ENCODE peak calls at places on chromosomes 1 and 21, in eight cellular contexts. One of them, this sample, is unnamed.

GRCh38 chr1:212671342-212672031 is 28.2 kb downstream of the BATF3 start:
- DNase-seq in left ventricle myocardium inferior: peak; percentile 32
- DNase-seq in brain microvascular endothelial cell: peak; percentile 39
- DNase-seq in psoas muscle: no peak
- DNase-seq in upper lobe of right lung: no peak
- DNase-seq in CD8-positive, alpha-beta T cell: no peak
- DNase-seq in SK-N-MC: no peak
- DNase-seq in mesendoderm: peak; percentile 91
- DNase-seq in this sample: peak; percentile 77

GRCh38 chr1:171500803-171501202 is 15.5 kb downstream of the PRRC2C start:
- DNase-seq in left ventricle myocardium inferior: no peak
- DNase-seq in brain microvascular endothelial cell: no peak
- DNase-seq in psoas muscle: no peak
- DNase-seq in upper lobe of right lung: no peak
- DNase-seq in CD8-positive, alpha-beta T cell: no peak
- DNase-seq in SK-N-MC: no peak
- DNase-seq in mesendoderm: no peak
- DNase-seq in this sample: no peak

GRCh38 chr21:34093083-34093482 is 19.7 kb downstream of the MRPS6 start:
- DNase-seq in left ventricle myocardium inferior: no peak
- DNase-seq in brain microvascular endothelial cell: no peak
- DNase-seq in psoas muscle: no peak
- DNase-seq in upper lobe of right lung: no peak
- DNase-seq in CD8-positive, alpha-beta T cell: no peak
- DNase-seq in SK-N-MC: no peak
- DNase-seq in mesendoderm: no peak
- DNase-seq in this sample: no peak

GRCh38 chr1:41878911-41879310 is 39.8 kb downstream of the HIVEP3 start:
- DNase-seq in left ventricle myocardium inferior: no peak
- DNase-seq in brain microvascular endothelial cell: no peak
- DNase-seq in psoas muscle: no peak
- DNase-seq in upper lobe of right lung: no peak
- DNase-seq in CD8-positive, alpha-beta T cell: no peak
- DNase-seq in SK-N-MC: no peak
- DNase-seq in mesendoderm: no peak
- DNase-seq in this sample: no peak

GRCh38 chr1:183180634-183181056 is 5.4 kb upstream of the LAMC2 start:
- DNase-seq in left ventricle myocardium inferior: peak; percentile 43
- DNase-seq in brain microvascular endothelial cell: peak; percentile 87
- DNase-seq in psoas muscle: peak; percentile 67
- DNase-seq in upper lobe of right lung: no peak
- DNase-seq in CD8-positive, alpha-beta T cell: no peak
- DNase-seq in SK-N-MC: no peak
- DNase-seq in mesendoderm: peak; percentile 34
- DNase-seq in this sample: no peak

GRCh38 chr1:80444171-80444570 is 1356.6 kb upstream of the ADGRL2 start:
- DNase-seq in left ventricle myocardium inferior: no peak
- DNase-seq in brain microvascular endothelial cell: no peak
- DNase-seq in psoas muscle: no peak
- DNase-seq in upper lobe of right lung: no peak
- DNase-seq in CD8-positive, alpha-beta T cell: no peak
- DNase-seq in SK-N-MC: no peak
- DNase-seq in mesendoderm: no peak
- DNase-seq in this sample: no peak

GRCh38 chr1:247494746-247495145 is 36.8 kb upstream of the OR2B11 start:
- DNase-seq in left ventricle myocardium inferior: no peak
- DNase-seq in brain microvascular endothelial cell: no peak
- DNase-seq in psoas muscle: no peak
- DNase-seq in upper lobe of right lung: no peak
- DNase-seq in CD8-positive, alpha-beta T cell: no peak
- DNase-seq in SK-N-MC: no peak
- DNase-seq in mesendoderm: no peak
- DNase-seq in this sample: no peak

GRCh38 chr1:1075148-1075935 is 1.2 kb upstream of the RNF223 start:
- DNase-seq in left ventricle myocardium inferior: peak; percentile 9
- DNase-seq in brain microvascular endothelial cell: no peak
- DNase-seq in psoas muscle: peak; percentile 38
- DNase-seq in upper lobe of right lung: peak; percentile 61
- DNase-seq in CD8-positive, alpha-beta T cell: no peak
- DNase-seq in SK-N-MC: no peak
- DNase-seq in mesendoderm: no peak
- DNase-seq in this sample: peak; percentile 63

GRCh38 chr21:16573581-16573980 is 843.8 kb downstream of the USP25 start:
- DNase-seq in left ventricle myocardium inferior: no peak
- DNase-seq in brain microvascular endothelial cell: peak; percentile 53
- DNase-seq in psoas muscle: no peak
- DNase-seq in upper lobe of right lung: no peak
- DNase-seq in CD8-positive, alpha-beta T cell: no peak
- DNase-seq in SK-N-MC: no peak
- DNase-seq in mesendoderm: peak; percentile 47
- DNase-seq in this sample: no peak

GRCh38 chr1:161390559-161390858 is 22.8 kb upstream of the CFAP126 start:
- DNase-seq in left ventricle myocardium inferior: no peak
- DNase-seq in brain microvascular endothelial cell: no peak
- DNase-seq in psoas muscle: no peak
- DNase-seq in upper lobe of right lung: no peak
- DNase-seq in CD8-positive, alpha-beta T cell: no peak
- DNase-seq in SK-N-MC: no peak
- DNase-seq in mesendoderm: peak; percentile 36
- DNase-seq in this sample: no peak

GRCh38 chr1:161391611-161392010 is 23.9 kb upstream of the CFAP126 start:
- DNase-seq in left ventricle myocardium inferior: no peak
- DNase-seq in brain microvascular endothelial cell: no peak
- DNase-seq in psoas muscle: no peak
- DNase-seq in upper lobe of right lung: no peak
- DNase-seq in CD8-positive, alpha-beta T cell: no peak
- DNase-seq in SK-N-MC: no peak
- DNase-seq in mesendoderm: no peak
- DNase-seq in this sample: no peak

GRCh38 chr1:161388639-161389038 is 21.0 kb upstream of the CFAP126 start:
- DNase-seq in left ventricle myocardium inferior: no peak
- DNase-seq in brain microvascular endothelial cell: no peak
- DNase-seq in psoas muscle: no peak
- DNase-seq in upper lobe of right lung: no peak
- DNase-seq in CD8-positive, alpha-beta T cell: no peak
- DNase-seq in SK-N-MC: no peak
- DNase-seq in mesendoderm: peak; percentile 35
- DNase-seq in this sample: no peak

DNA sequence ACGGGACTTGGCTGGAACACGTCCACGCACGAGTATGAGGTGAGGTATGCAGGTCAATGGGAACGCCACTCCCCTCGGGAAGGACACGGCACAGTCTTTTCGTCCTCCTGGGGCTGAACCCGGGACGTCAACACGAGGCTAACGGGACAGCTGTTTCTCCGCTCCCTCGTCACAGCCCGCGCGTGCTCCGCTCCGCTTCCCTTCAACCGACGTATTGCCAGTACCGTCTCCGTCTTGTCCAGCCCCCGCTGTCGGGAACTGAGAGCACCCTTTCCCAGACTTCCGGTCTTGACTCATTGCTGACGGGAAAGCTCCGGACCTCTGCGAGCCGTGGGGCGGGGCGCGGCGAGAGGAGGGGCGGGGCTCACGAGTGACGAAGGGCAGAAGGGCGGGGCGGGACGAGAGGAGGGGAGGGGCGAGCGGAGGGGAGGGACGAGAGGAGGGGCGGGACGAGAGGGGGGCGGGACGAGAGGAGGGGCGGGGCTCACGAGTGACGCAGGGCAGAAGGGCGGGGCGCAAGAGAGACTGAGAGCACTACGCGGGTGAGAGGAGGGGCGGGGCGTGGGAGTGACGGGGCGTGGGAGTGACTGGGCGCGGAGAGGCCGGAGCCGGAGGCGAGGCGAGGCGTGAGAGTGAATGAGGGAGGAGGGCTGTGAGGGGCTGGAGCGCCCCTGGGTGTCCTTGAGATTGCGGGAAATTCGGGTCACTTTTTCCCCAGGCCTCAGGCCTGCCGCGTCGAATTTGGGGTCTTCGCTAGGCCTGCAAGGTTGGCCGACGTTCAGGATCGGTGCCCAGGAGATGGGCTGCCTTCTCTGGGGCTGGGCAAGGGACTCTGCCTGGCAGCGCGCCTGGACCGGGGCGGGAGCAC is 22.2 kb upstream of the CFAP126 start:
- DNase-seq in left ventricle myocardium inferior: peak; percentile 98
- DNase-seq in brain microvascular endothelial cell: peak; percentile 98
- DNase-seq in psoas muscle: peak; percentile 99
- DNase-seq in upper lobe of right lung: peak; percentile 99
- DNase-seq in CD8-positive, alpha-beta T cell: peak; percentile 96
- DNase-seq in SK-N-MC: peak; percentile 16
- DNase-seq in mesendoderm: peak; percentile 97
- DNase-seq in this sample: peak; percentile 99
- H3K27ac ChIP-seq in left ventricle myocardium inferior: peak overlapping the region; percentile 97
- H3K27ac ChIP-seq in brain microvascular endothelial cell: peak overlapping the region; percentile 93
- H3K27ac ChIP-seq in psoas muscle: peak overlapping the region; percentile 88
- H3K27ac ChIP-seq in upper lobe of right lung: peak overlapping the region; percentile 98
- H3K27ac ChIP-seq in CD8-positive, alpha-beta T cell: peak overlapping the region; percentile 97
- H3K27ac ChIP-seq in SK-N-MC: peak overlapping the region; percentile 64
- H3K27ac ChIP-seq in mesendoderm: no peak overlapping the region
- H3K27ac ChIP-seq in this sample: peak overlapping the region; percentile 96

DNA sequence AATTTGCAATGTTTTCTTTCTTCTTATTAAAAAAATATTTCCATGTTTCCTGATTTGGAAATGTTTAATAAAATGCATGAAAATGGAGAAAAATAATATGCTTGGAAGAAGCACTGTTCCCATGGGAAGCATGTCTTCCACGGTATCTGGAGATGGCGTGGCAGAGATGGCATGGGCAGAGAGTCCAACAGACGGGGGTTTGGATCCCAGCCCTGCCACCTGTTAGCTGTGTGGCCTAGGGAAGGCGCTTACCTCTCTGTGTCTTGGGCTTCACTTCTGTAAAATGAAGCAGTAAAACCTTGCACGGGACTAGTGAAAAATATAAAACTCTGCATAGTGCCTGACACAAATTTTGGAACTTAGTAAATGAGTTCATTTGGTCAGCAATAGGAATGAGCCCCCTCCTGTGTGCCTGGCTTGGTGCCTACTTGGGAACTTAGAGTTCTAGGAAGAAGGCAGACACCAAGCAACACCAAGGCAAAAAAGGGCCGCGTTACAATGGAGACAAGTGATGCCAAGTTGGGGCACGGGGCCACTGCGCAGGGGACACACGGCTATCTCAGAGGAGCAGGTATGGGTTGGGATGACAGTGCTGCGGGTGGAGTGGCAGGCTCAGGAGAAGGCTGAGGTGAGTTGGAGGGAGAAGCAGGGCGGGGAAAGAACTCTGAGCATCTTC is 124.2 kb downstream of the KCNN3 start:
- DNase-seq in left ventricle myocardium inferior: no peak
- DNase-seq in brain microvascular endothelial cell: no peak
- DNase-seq in psoas muscle: no peak
- DNase-seq in upper lobe of right lung: no peak
- DNase-seq in CD8-positive, alpha-beta T cell: no peak
- DNase-seq in SK-N-MC: no peak
- DNase-seq in mesendoderm: no peak
- DNase-seq in this sample: no peak
- H3K36me3 ChIP-seq in left ventricle myocardium inferior: no peaks in the 10 kb centered on the region
- H3K36me3 ChIP-seq in brain microvascular endothelial cell: no peaks in the 10 kb centered on the region
- H3K36me3 ChIP-seq in psoas muscle: no peaks in the 10 kb centered on the region
- H3K36me3 ChIP-seq in upper lobe of right lung: no peaks in the 10 kb centered on the region
- H3K36me3 ChIP-seq in CD8-positive, alpha-beta T cell: no peaks in the 10 kb centered on the region
- H3K36me3 ChIP-seq in SK-N-MC: no peaks in the 10 kb centered on the region
- H3K36me3 ChIP-seq in mesendoderm: no peaks in the 10 kb centered on the region
- H3K36me3 ChIP-seq in this sample: no peaks in the 10 kb centered on the region

GRCh38 chr1:184757406-184757805 is 2.7 kb upstream of the EDEM3 start:
- DNase-seq in left ventricle myocardium inferior: no peak
- DNase-seq in brain microvascular endothelial cell: no peak
- DNase-seq in psoas muscle: no peak
- DNase-seq in upper lobe of right lung: no peak
- DNase-seq in CD8-positive, alpha-beta T cell: no peak
- DNase-seq in SK-N-MC: no peak
- DNase-seq in mesendoderm: peak; percentile 7
- DNase-seq in this sample: no peak

GRCh38 chr1:184757891-184758290 is 3.2 kb upstream of the EDEM3 start:
- DNase-seq in left ventricle myocardium inferior: no peak
- DNase-seq in brain microvascular endothelial cell: no peak
- DNase-seq in psoas muscle: no peak
- DNase-seq in upper lobe of right lung: no peak
- DNase-seq in CD8-positive, alpha-beta T cell: no peak
- DNase-seq in SK-N-MC: no peak
- DNase-seq in mesendoderm: no peak
- DNase-seq in this sample: no peak

GRCh38 chr1:184755226-184756065 is 788 bp upstream of the EDEM3 start:
- DNase-seq in left ventricle myocardium inferior: no peak
- DNase-seq in brain microvascular endothelial cell: peak; percentile 49
- DNase-seq in psoas muscle: no peak
- DNase-seq in upper lobe of right lung: no peak
- DNase-seq in CD8-positive, alpha-beta T cell: no peak
- DNase-seq in SK-N-MC: no peak
- DNase-seq in mesendoderm: no peak
- DNase-seq in this sample: no peak

GRCh38 chr1:184759651-184760050 is 5.0 kb upstream of the EDEM3 start:
- DNase-seq in left ventricle myocardium inferior: no peak
- DNase-seq in brain microvascular endothelial cell: no peak
- DNase-seq in psoas muscle: no peak
- DNase-seq in upper lobe of right lung: no peak
- DNase-seq in CD8-positive, alpha-beta T cell: no peak
- DNase-seq in SK-N-MC: no peak
- DNase-seq in mesendoderm: no peak
- DNase-seq in this sample: no peak

GRCh38 chr1:184759097-184759496 is 4.4 kb upstream of the EDEM3 start:
- DNase-seq in left ventricle myocardium inferior: no peak
- DNase-seq in brain microvascular endothelial cell: no peak
- DNase-seq in psoas muscle: no peak
- DNase-seq in upper lobe of right lung: no peak
- DNase-seq in CD8-positive, alpha-beta T cell: no peak
- DNase-seq in SK-N-MC: no peak
- DNase-seq in mesendoderm: no peak
- DNase-seq in this sample: no peak
- H3K27ac ChIP-seq in left ventricle myocardium inferior: no peak overlapping the region
- H3K27ac ChIP-seq in brain microvascular endothelial cell: no peak overlapping the region
- H3K27ac ChIP-seq in psoas muscle: no peak overlapping the region
- H3K27ac ChIP-seq in upper lobe of right lung: no peak overlapping the region
- H3K27ac ChIP-seq in CD8-positive, alpha-beta T cell: no peak overlapping the region
- H3K27ac ChIP-seq in SK-N-MC: no peak overlapping the region
- H3K27ac ChIP-seq in mesendoderm: no peak overlapping the region
- H3K27ac ChIP-seq in this sample: no peak overlapping the region

GRCh38 chr1:209844695-209845404 is 17.1 kb downstream of the UTP25 start:
- DNase-seq in left ventricle myocardium inferior: no peak
- DNase-seq in brain microvascular endothelial cell: no peak
- DNase-seq in psoas muscle: no peak
- DNase-seq in upper lobe of right lung: no peak
- DNase-seq in CD8-positive, alpha-beta T cell: no peak
- DNase-seq in SK-N-MC: no peak
- DNase-seq in mesendoderm: no peak
- DNase-seq in this sample: no peak

GRCh38 chr1:209838537-209838936 is 10.8 kb downstream of the UTP25 start:
- DNase-seq in left ventricle myocardium inferior: no peak
- DNase-seq in brain microvascular endothelial cell: no peak
- DNase-seq in psoas muscle: no peak
- DNase-seq in upper lobe of right lung: peak; percentile 77
- DNase-seq in CD8-positive, alpha-beta T cell: no peak
- DNase-seq in SK-N-MC: no peak
- DNase-seq in mesendoderm: no peak
- DNase-seq in this sample: no peak

GRCh38 chr1:209839875-209840491 is 12.2 kb downstream of the UTP25 start:
- DNase-seq in left ventricle myocardium inferior: no peak
- DNase-seq in brain microvascular endothelial cell: peak; percentile 97
- DNase-seq in psoas muscle: no peak
- DNase-seq in upper lobe of right lung: no peak
- DNase-seq in CD8-positive, alpha-beta T cell: no peak
- DNase-seq in SK-N-MC: no peak
- DNase-seq in mesendoderm: peak; percentile 50
- DNase-seq in this sample: no peak

GRCh38 chr1:209837671-209838070 is 9.9 kb downstream of the UTP25 start:
- DNase-seq in left ventricle myocardium inferior: no peak
- DNase-seq in brain microvascular endothelial cell: no peak
- DNase-seq in psoas muscle: no peak
- DNase-seq in upper lobe of right lung: no peak
- DNase-seq in CD8-positive, alpha-beta T cell: no peak
- DNase-seq in SK-N-MC: no peak
- DNase-seq in mesendoderm: no peak
- DNase-seq in this sample: no peak

GRCh38 chr1:209840611-209841010 is 12.8 kb downstream of the UTP25 start:
- DNase-seq in left ventricle myocardium inferior: no peak
- DNase-seq in brain microvascular endothelial cell: no peak
- DNase-seq in psoas muscle: no peak
- DNase-seq in upper lobe of right lung: no peak
- DNase-seq in CD8-positive, alpha-beta T cell: no peak
- DNase-seq in SK-N-MC: no peak
- DNase-seq in mesendoderm: no peak
- DNase-seq in this sample: no peak
- H3K36me3 ChIP-seq in left ventricle myocardium inferior: peaks cover 94% of the 10 kb centered on the region
- H3K36me3 ChIP-seq in brain microvascular endothelial cell: peaks cover 60% of the 10 kb centered on the region
- H3K36me3 ChIP-seq in psoas muscle: peaks cover 40% of the 10 kb centered on the region
- H3K36me3 ChIP-seq in upper lobe of right lung: peaks cover 96% of the 10 kb centered on the region
- H3K36me3 ChIP-seq in CD8-positive, alpha-beta T cell: peaks cover 80% of the 10 kb centered on the region
- H3K36me3 ChIP-seq in SK-N-MC: peaks cover 97% of the 10 kb centered on the region
- H3K36me3 ChIP-seq in mesendoderm: peaks cover 17% of the 10 kb centered on the region
- H3K36me3 ChIP-seq in this sample: peaks cover 97% of the 10 kb centered on the region

This sample was measured in spleen.